ENCODE peak calls at places on chromosomes 5 and 9, in five cellular contexts. L, A, B, R and P are unnamed samples.

GRCh38 chr5:32785639-32786216 is 74.6 kb downstream of the NPR3 start:
- DNase-seq in L (no peak), A (no peak), R (no peak), B (no peak), P (no peak)

GRCh38 chr5:143001764-143002351 is 231.7 kb downstream of the ARHGAP26 start:
- DNase-seq in A (no peak), R (no peak), B (no peak), L (no peak), P (no peak)

GRCh38 chr9:5110867-5111681 is 74.4 kb downstream of the INSL6 start:
- DNase-seq in B (no peak), A (no peak), R (peak), L (no peak), P (no peak)

GRCh38 chr9:133276923-133277322 is 1.9 kb upstream of the ABO start:
- DNase-seq in L (no peak), R (no peak), A (no peak), B (no peak), P (no peak)

GRCh38 chr5:106956901-106957300 is 713.8 kb downstream of the EFNA5 start:
- DNase-seq in L (no peak), A (no peak), B (peak), R (no peak), P (no peak)

GRCh38 chr5:131994090-131994489 is 17.4 kb downstream of the ACSL6 start:
- DNase-seq in A (no peak), B (no peak), R (no peak), L (no peak), P (no peak)

GRCh38 chr5:88269222-88269771 is 652 bp upstream of the TMEM161B start:
- DNase-seq in A (peak), R (peak), L (no peak), B (peak), P (no peak)

GRCh38 chr9:127637322-127637847 is 25.3 kb downstream of the STXBP1 start:
- DNase-seq in R (no peak), A (no peak), B (peak), L (no peak), P (no peak)

GRCh38 chr5:122262107-122262506 is 49.9 kb upstream of the SNCAIP start:
- DNase-seq in L (no peak), B (no peak), A (no peak), R (no peak), P (no peak)

GRCh38 chr9:110936719-110937452 is 101.4 kb downstream of the LPAR1 start:
- DNase-seq in B (no peak), R (no peak), L (no peak), A (no peak), P (no peak)

GRCh38 chr5:171342362-171343111 is 33.5 kb downstream of the TLX3 start:
- DNase-seq in B (peak), L (peak), R (peak), A (no peak), P (peak)